ENCODE peak calls at places on chromosomes 11 and 22, in ten cellular contexts. N, C, U, X, B, W, P, E, Z and D are unnamed samples.

GRCh38 chr22:45717787-45718186 is 46.2 kb downstream of the ATXN10 start:
- DNase-seq in X (no peak), Z (no peak), N (no peak), U (no peak), B (peak), E (no peak), P (no peak), W (no peak), C (no peak), D (no peak)

GRCh38 chr11:36239636-36240035 is 49.6 kb downstream of the COMMD9 start:
- DNase-seq in B (no peak), W (no peak), U (no peak), P (no peak), X (no peak), Z (no peak), N (no peak), C (no peak), E (no peak), D (no peak)

GRCh38 chr22:22619765-22620414 is 24.5 kb upstream of the GGTLC2 start:
- DNase-seq in N (no peak), W (no peak), U (no peak), X (no peak), C (no peak), P (no peak), Z (no peak), B (no peak), E (no peak), D (no peak)

GRCh38 chr11:135061166-135061565 is 649.1 kb upstream of the B3GAT1 start:
- DNase-seq in N (no peak), X (no peak), E (no peak), U (no peak), B (no peak), C (no peak), P (no peak), W (no peak), Z (no peak), D (no peak)

GRCh38 chr11:68798221-68798813 is 43.4 kb downstream of the CPT1A start:
- DNase-seq in Z (no peak), X (peak), B (no peak), C (peak), N (no peak), P (no peak), E (no peak), U (peak), W (peak), D (peak)

GRCh38 chr11:43643898-43644625 is 36.5 kb upstream of the HSD17B12 start:
- DNase-seq in C (peak), N (peak), X (peak), U (peak), P (peak), B (peak), E (peak), Z (peak), W (peak), D (peak)

GRCh38 chr11:1178906-1179305 is 21.2 kb downstream of the MUC5AC start:
- DNase-seq in Z (peak), X (no peak), P (no peak), N (no peak), B (no peak), U (no peak), W (no peak), C (no peak), E (no peak), D (no peak)

GRCh38 chr11:123487157-123487744 is 57.2 kb downstream of the GRAMD1B start:
- DNase-seq in B (no peak), C (no peak), Z (no peak), N (no peak), X (no peak), E (no peak), U (no peak), W (no peak), P (no peak), D (no peak)

GRCh38 chr11:128226106-128226716 is 361.1 kb downstream of the ETS1 start:
- DNase-seq in U (peak), P (no peak), B (no peak), C (peak), N (no peak), X (no peak), Z (no peak), W (peak), E (no peak), D (peak)

GRCh38 chr11:9137293-9138132 is 46.1 kb upstream of the SCUBE2 start:
- DNase-seq in B (peak), C (peak), N (peak), Z (peak), W (peak), P (peak), X (peak), E (peak), U (peak), D (peak)